ENCODE peak calls at places on chromosomes 13 and 19, in six cellular contexts. H, F, I, C, A and T are unnamed samples.

GRCh38 chr19:48674216-48674809 is 1.5 kb upstream of the NTN5 start:
- DNase-seq in I (no peak), H (no peak), C (no peak), F (no peak), A (no peak), T (no peak)

GRCh38 chr13:106847049-106847448 is 279.1 kb upstream of the ARGLU1 start:
- DNase-seq in H (no peak), A (no peak), F (no peak), I (no peak), C (no peak), T (no peak)

GRCh38 chr13:113297370-113297871 is 382 bp downstream of the LAMP1 start:
- DNase-seq in H (no peak), F (no peak), I (peak; percentile 45), C (peak; percentile 45), A (no peak), T (no peak)

GRCh38 chr13:97307882-97308624 is 85.9 kb downstream of the MBNL2 start:
- DNase-seq in H (no peak), I (no peak), F (no peak), A (no peak), C (no peak), T (no peak)

GRCh38 chr19:10780368-10780767 is 55.6 kb downstream of the TMED1 start:
- DNase-seq in F (peak; percentile 83), A (peak; percentile 53), H (no peak), C (no peak), I (peak; percentile 79), T (no peak)

GRCh38 chr19:30070970-30071632 is 129.1 kb downstream of the URI1 start:
- DNase-seq in I (peak; percentile 19), C (no peak), F (no peak), A (no peak), H (no peak), T (peak; percentile 48)

GRCh38 chr19:3982701-3983541 is 2.3 kb downstream of the EEF2 start:
- DNase-seq in I (no peak), A (no peak), H (no peak), F (no peak), C (no peak), T (no peak)

GRCh38 chr13:36088001-36088400 is 43.2 kb downstream of the DCLK1 start:
- DNase-seq in C (no peak), F (no peak), I (no peak), H (no peak), A (no peak), T (no peak)

GRCh38 chr19:291561-292280 is 518 bp upstream of the PLPP2 start:
- DNase-seq in C (no peak), I (no peak), F (no peak), A (no peak), H (no peak), T (peak; percentile 62)